ENCODE peak calls at places on chromosomes 7 and 10, in four cellular contexts. I, G, X and A are unnamed samples.

GRCh38 chr7:5997210-5997808 is 11.5 kb downstream of the PMS2 start:
- DNase-seq in X (peak; percentile 20), G (no peak), I (peak; percentile 53), A (no peak)

GRCh38 chr10:78672898-78673297 is 395.9 kb upstream of the ZMIZ1 start:
- DNase-seq in I (no peak), G (no peak), X (no peak), A (no peak)

GRCh38 chr10:618229-618989 is 71.1 kb downstream of the DIP2C start:
- DNase-seq in I (no peak), G (no peak), X (peak; percentile 36), A (no peak)

GRCh38 chr7:42492895-42493294 is 255.9 kb upstream of the GLI3 start:
- DNase-seq in I (no peak), G (no peak), X (no peak), A (no peak)

GRCh38 chr10:128630787-128631252 is 504.6 kb upstream of the MKI67 start:
- DNase-seq in I (no peak), X (no peak), G (no peak), A (no peak)

GRCh38 chr7:76260171-76260703 is 42.2 kb upstream of the HSPB1 start:
- DNase-seq in X (no peak), I (peak; percentile 30), G (no peak), A (no peak)

GRCh38 chr10:7853892-7854289 is 35.6 kb downstream of the TAF3 start:
- DNase-seq in G (no peak), X (no peak), I (no peak), A (no peak)

GRCh38 chr10:132925071-132925561 is 17.3 kb downstream of the CFAP46 start:
- DNase-seq in I (no peak), G (no peak), X (no peak), A (no peak)

GRCh38 chr10:78904196-78904595 is 164.6 kb upstream of the ZMIZ1 start:
- DNase-seq in X (no peak), I (peak; percentile 6), G (no peak), A (peak; percentile 53)

GRCh38 chr10:131689954-131690669 is 210.7 kb upstream of the PPP2R2D start:
- DNase-seq in I (no peak), X (no peak), G (no peak), A (peak; percentile 19)

GRCh38 chr10:130615463-130615862 is 479.3 kb downstream of the GLRX3 start:
- DNase-seq in X (no peak), G (no peak), I (no peak), A (no peak)

GRCh38 chr10:7479861-7480598 is 69.2 kb upstream of the SFMBT2 start:
- DNase-seq in G (no peak), X (no peak), I (no peak), A (no peak)

GRCh38 chr10:6563075-6563474 is 17.0 kb downstream of the PRKCQ start:
- DNase-seq in G (no peak), I (no peak), X (no peak), A (no peak)

GRCh38 chr10:133089461-133089800 is 1.7 kb downstream of the ADGRA1 start:
- DNase-seq in G (no peak), I (no peak), X (no peak), A (no peak)

GRCh38 chr10:113849946-113850345 is 3.9 kb downstream of the DCLRE1A start:
- DNase-seq in X (no peak), I (no peak), G (no peak), A (no peak)
- H3K4me3 ChIP-seq in X (no peak overlapping the region), I (no peak overlapping the region), G (no peak overlapping the region), A (no peak overlapping the region)

GRCh38 chr10:88880287-88881094 is 446 bp downstream of the STAMBPL1 start:
- DNase-seq in X (peak; percentile 87), G (peak; percentile 87), I (peak; percentile 83), A (peak; percentile 92)
- TF ChIP-seq CTCF in X (peak; percentile 47), G (no peak), I (no peak), A (peak; percentile 25)

DNA sequence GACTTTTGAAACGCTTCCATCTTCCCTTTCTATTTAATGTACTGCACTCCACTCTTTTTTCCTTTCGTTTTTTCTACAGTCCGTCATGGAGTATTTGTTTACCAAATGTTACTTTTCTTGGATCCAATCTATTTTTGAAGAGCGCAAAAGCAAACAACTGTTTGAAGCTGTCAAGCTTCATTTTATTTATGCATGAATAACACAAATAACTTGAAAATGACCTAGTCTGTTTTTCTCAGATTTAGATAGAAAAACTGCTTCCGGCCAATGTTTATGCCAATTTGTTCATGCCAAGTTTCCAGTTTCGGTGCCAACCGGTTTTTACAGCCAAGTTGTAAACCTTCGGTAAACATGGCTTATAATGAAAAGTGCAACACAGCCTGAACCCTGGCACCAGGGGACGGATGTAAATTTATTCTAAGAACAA is 150.9 kb upstream of the KLF6 start:
- DNase-seq in I (peak; percentile 87), G (no peak), X (no peak), A (no peak)
- H3K27ac ChIP-seq in I (peak overlapping the region; percentile 77), G (peak overlapping the region; percentile 7), X (peak overlapping the region; percentile 73), A (peak overlapping the region; percentile 43)

DNA sequence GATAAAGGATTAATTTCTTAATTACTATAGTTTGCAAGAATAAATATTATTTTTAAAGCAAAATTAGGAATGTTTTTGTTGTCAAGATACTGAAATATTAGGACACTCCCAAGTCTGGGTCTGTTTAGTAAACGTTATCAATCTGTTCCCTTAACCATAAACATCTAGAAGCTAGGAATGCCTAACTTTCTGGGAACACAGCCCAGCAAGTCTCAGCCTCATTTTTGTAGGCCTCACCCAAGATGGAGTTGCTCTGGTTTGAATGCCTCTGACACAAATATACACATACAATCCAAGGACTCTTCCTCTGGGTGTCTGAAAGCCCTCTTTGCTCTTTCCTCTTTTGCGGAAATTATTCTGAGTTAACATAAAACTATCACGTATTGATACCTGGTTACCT is 487.4 kb upstream of the CELF2 start:
- DNase-seq in X (no peak), I (no peak), G (no peak), A (no peak)
- H3K4me3 ChIP-seq in X (no peak overlapping the region), I (no peak overlapping the region), G (no peak overlapping the region), A (no peak overlapping the region)

GRCh38 chr7:110130669-110131068 is 960.3 kb upstream of the LRRN3 start:
- DNase-seq in I (no peak), G (no peak), X (no peak), A (no peak)
- TF ChIP-seq CTCF in I (no peak), G (no peak), X (no peak), A (no peak)

GRCh38 chr10:24723386-24723787 is 300 bp downstream of the ARHGAP21 start:
- DNase-seq in G (peak; percentile 37), I (peak; percentile 33), X (no peak), A (no peak)
- H3K27ac ChIP-seq in G (peak overlapping the region; percentile 93), I (peak overlapping the region; percentile 97), X (peak overlapping the region; percentile 99), A (peak overlapping the region; percentile 95)

GRCh38 chr10:27496137-27496536 is 8.0 kb upstream of the RAB18 start:
- DNase-seq in X (no peak), I (no peak), G (no peak), A (no peak)

GRCh38 chr10:27490807-27491206 is 13.3 kb upstream of the RAB18 start:
- DNase-seq in I (no peak), G (no peak), X (no peak), A (no peak)

GRCh38 chr10:27494116-27494515 is 10.0 kb upstream of the RAB18 start:
- DNase-seq in G (no peak), X (no peak), I (no peak), A (no peak)
- H3K4me3 ChIP-seq in G (no peak overlapping the region), X (no peak overlapping the region), I (no peak overlapping the region), A (no peak overlapping the region)

GRCh38 chr10:72086466-72087391 is 1.6 kb downstream of the SPOCK2 start:
- DNase-seq in G (peak; percentile 55), I (no peak), X (peak; percentile 50), A (peak; percentile 80)
- TF ChIP-seq CTCF in G (no peak), I (no peak), X (no peak), A (no peak)

DNA sequence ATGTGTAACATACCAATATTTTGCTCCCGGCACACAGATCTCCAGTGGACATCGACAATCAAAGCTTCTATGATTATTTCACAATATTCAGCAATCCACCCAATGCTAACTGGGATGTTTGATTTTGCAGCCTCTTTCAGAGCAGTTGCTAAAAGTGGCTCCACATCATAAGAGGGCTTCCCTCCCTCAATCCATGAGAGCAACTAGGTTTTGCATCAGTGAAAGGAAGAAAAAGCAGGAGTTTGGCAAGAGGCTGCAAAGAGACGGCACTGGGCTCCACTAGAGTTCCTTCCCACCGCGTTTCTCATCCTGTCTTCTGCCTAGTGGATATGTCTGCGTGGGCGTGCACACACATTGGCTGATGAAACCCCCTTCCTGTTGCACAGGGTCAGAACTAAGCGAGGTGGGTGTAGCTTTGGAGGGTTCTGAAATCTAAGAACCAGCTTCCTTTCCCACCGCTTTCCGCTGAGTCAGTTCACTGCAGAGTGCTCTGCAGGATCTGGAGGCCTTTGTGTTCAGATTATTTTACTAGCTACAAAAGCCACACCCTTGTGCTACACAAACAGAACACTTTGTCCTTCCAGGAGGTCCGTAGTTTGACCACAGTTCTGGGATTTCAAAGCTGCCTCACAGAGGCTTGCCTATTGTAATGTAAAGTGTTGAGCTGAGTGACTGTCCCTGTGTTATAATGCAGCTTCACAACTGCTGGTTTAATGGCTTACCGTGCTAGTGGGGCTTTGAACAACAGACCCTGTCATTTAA is 28.1 kb downstream of the ARL4A start:
- DNase-seq in I (peak; percentile 80), X (peak; percentile 67), G (peak; percentile 83), A (peak; percentile 82)
- H3K27ac ChIP-seq in I (peak overlapping the region; percentile 87), X (peak overlapping the region; percentile 89), G (peak overlapping the region; percentile 80), A (peak overlapping the region; percentile 82)